ENCODE peak calls at places on chromosome 9, in nine cellular contexts. One of them, this sample, is unnamed.

GRCh38 chr9:70412678-70413426 is 1.6 kb downstream of the KLF9 start:
- DNase-seq in nephron progenitor cell: peak
- DNase-seq in A172: peak
- DNase-seq in epithelial cell of proximal tubule: no peak
- DNase-seq in NCI-H1417 treated with DMSO at 0.1 percent for 48 hours: no peak
- DNase-seq in stimulated activated CD4-positive, alpha-beta T cell treated with anti-CD3 and anti-CD28 coated beads, Interleukin-1b, Interleukin-23, amount 100 ng/mL, for 1 hour: no peak
- DNase-seq in WTC11: peak
- DNase-seq in SK-MEL-5: peak
- DNase-seq in kidney tubule cell: peak
- DNase-seq in this sample: peak

GRCh38 chr9:75200892-75201470 is 112.7 kb downstream of the OSTF1 start:
- DNase-seq in stimulated activated CD4-positive, alpha-beta T cell treated with anti-CD3 and anti-CD28 coated beads, Interleukin-1b, Interleukin-23, amount 100 ng/mL, for 1 hour: no peak
- DNase-seq in nephron progenitor cell: peak
- DNase-seq in SK-MEL-5: peak
- DNase-seq in A172: peak
- DNase-seq in NCI-H1417 treated with DMSO at 0.1 percent for 48 hours: peak
- DNase-seq in WTC11: no peak
- DNase-seq in epithelial cell of proximal tubule: peak
- DNase-seq in kidney tubule cell: peak
- DNase-seq in this sample: no peak

GRCh38 chr9:129319076-129319937 is 141.2 kb upstream of the IER5L start:
- DNase-seq in epithelial cell of proximal tubule: no peak
- DNase-seq in WTC11: no peak
- DNase-seq in stimulated activated CD4-positive, alpha-beta T cell treated with anti-CD3 and anti-CD28 coated beads, Interleukin-1b, Interleukin-23, amount 100 ng/mL, for 1 hour: no peak
- DNase-seq in nephron progenitor cell: peak
- DNase-seq in NCI-H1417 treated with DMSO at 0.1 percent for 48 hours: no peak
- DNase-seq in A172: no peak
- DNase-seq in SK-MEL-5: no peak
- DNase-seq in kidney tubule cell: no peak
- DNase-seq in this sample: no peak

GRCh38 chr9:13163287-13163686 is 116.2 kb downstream of the MPDZ start:
- DNase-seq in stimulated activated CD4-positive, alpha-beta T cell treated with anti-CD3 and anti-CD28 coated beads, Interleukin-1b, Interleukin-23, amount 100 ng/mL, for 1 hour: no peak
- DNase-seq in SK-MEL-5: no peak
- DNase-seq in NCI-H1417 treated with DMSO at 0.1 percent for 48 hours: no peak
- DNase-seq in A172: no peak
- DNase-seq in WTC11: no peak
- DNase-seq in kidney tubule cell: no peak
- DNase-seq in epithelial cell of proximal tubule: no peak
- DNase-seq in nephron progenitor cell: no peak
- DNase-seq in this sample: no peak

GRCh38 chr9:100473271-100474081 is 527 bp downstream of the TMEFF1 start:
- DNase-seq in kidney tubule cell: peak
- DNase-seq in SK-MEL-5: peak
- DNase-seq in stimulated activated CD4-positive, alpha-beta T cell treated with anti-CD3 and anti-CD28 coated beads, Interleukin-1b, Interleukin-23, amount 100 ng/mL, for 1 hour: no peak
- DNase-seq in WTC11: peak
- DNase-seq in nephron progenitor cell: peak
- DNase-seq in epithelial cell of proximal tubule: no peak
- DNase-seq in NCI-H1417 treated with DMSO at 0.1 percent for 48 hours: no peak
- DNase-seq in A172: peak
- DNase-seq in this sample: no peak

GRCh38 chr9:124716795-124717194 is 54.3 kb downstream of the NR6A1 start:
- DNase-seq in A172: peak
- DNase-seq in WTC11: no peak
- DNase-seq in kidney tubule cell: peak
- DNase-seq in nephron progenitor cell: no peak
- DNase-seq in stimulated activated CD4-positive, alpha-beta T cell treated with anti-CD3 and anti-CD28 coated beads, Interleukin-1b, Interleukin-23, amount 100 ng/mL, for 1 hour: no peak
- DNase-seq in epithelial cell of proximal tubule: no peak
- DNase-seq in NCI-H1417 treated with DMSO at 0.1 percent for 48 hours: no peak
- DNase-seq in SK-MEL-5: no peak
- DNase-seq in this sample: no peak

GRCh38 chr9:90801507-90802289 is at the start of gene SYK:
- DNase-seq in nephron progenitor cell: peak
- DNase-seq in A172: no peak
- DNase-seq in stimulated activated CD4-positive, alpha-beta T cell treated with anti-CD3 and anti-CD28 coated beads, Interleukin-1b, Interleukin-23, amount 100 ng/mL, for 1 hour: no peak
- DNase-seq in kidney tubule cell: peak
- DNase-seq in WTC11: peak
- DNase-seq in NCI-H1417 treated with DMSO at 0.1 percent for 48 hours: no peak
- DNase-seq in SK-MEL-5: no peak
- DNase-seq in epithelial cell of proximal tubule: no peak
- DNase-seq in this sample: no peak

GRCh38 chr9:135706288-135706687 is 4.3 kb downstream of the KCNT1 start:
- DNase-seq in A172: no peak
- DNase-seq in kidney tubule cell: no peak
- DNase-seq in epithelial cell of proximal tubule: no peak
- DNase-seq in SK-MEL-5: no peak
- DNase-seq in NCI-H1417 treated with DMSO at 0.1 percent for 48 hours: no peak
- DNase-seq in nephron progenitor cell: no peak
- DNase-seq in WTC11: no peak
- DNase-seq in stimulated activated CD4-positive, alpha-beta T cell treated with anti-CD3 and anti-CD28 coated beads, Interleukin-1b, Interleukin-23, amount 100 ng/mL, for 1 hour: no peak
- DNase-seq in this sample: no peak

GRCh38 chr9:98807070-98807810 is at the start of gene GALNT12:
- DNase-seq in WTC11: peak
- DNase-seq in epithelial cell of proximal tubule: no peak
- DNase-seq in kidney tubule cell: peak
- DNase-seq in nephron progenitor cell: peak
- DNase-seq in SK-MEL-5: peak
- DNase-seq in NCI-H1417 treated with DMSO at 0.1 percent for 48 hours: no peak
- DNase-seq in stimulated activated CD4-positive, alpha-beta T cell treated with anti-CD3 and anti-CD28 coated beads, Interleukin-1b, Interleukin-23, amount 100 ng/mL, for 1 hour: no peak
- DNase-seq in A172: no peak
- DNase-seq in this sample: no peak

GRCh38 chr9:121253821-121254471 is 14.0 kb upstream of the GSN start:
- DNase-seq in WTC11: no peak
- DNase-seq in kidney tubule cell: no peak
- DNase-seq in NCI-H1417 treated with DMSO at 0.1 percent for 48 hours: no peak
- DNase-seq in SK-MEL-5: no peak
- DNase-seq in epithelial cell of proximal tubule: no peak
- DNase-seq in nephron progenitor cell: no peak
- DNase-seq in A172: no peak
- DNase-seq in stimulated activated CD4-positive, alpha-beta T cell treated with anti-CD3 and anti-CD28 coated beads, Interleukin-1b, Interleukin-23, amount 100 ng/mL, for 1 hour: no peak
- DNase-seq in this sample: no peak

GRCh38 chr9:91884746-91885687 is 65.0 kb downstream of the ROR2 start:
- DNase-seq in NCI-H1417 treated with DMSO at 0.1 percent for 48 hours: no peak
- DNase-seq in kidney tubule cell: no peak
- DNase-seq in epithelial cell of proximal tubule: no peak
- DNase-seq in stimulated activated CD4-positive, alpha-beta T cell treated with anti-CD3 and anti-CD28 coated beads, Interleukin-1b, Interleukin-23, amount 100 ng/mL, for 1 hour: no peak
- DNase-seq in WTC11: no peak
- DNase-seq in nephron progenitor cell: no peak
- DNase-seq in A172: no peak
- DNase-seq in SK-MEL-5: no peak
- DNase-seq in this sample: no peak

This sample was measured in AG09319.